ENCODE peak calls at places on chromosomes 12 and 14, in six cellular contexts. W is heart left ventricle, C is ascending aorta, U is right cardiac atrium, A is AG09319, Z is head of caudate nucleus. K is an unnamed sample.

GRCh38 chr12:6084261-6084968 is 40.1 kb downstream of the VWF start:
- DNase-seq in W (no peak), C (no peak), Z (no peak), U (no peak), A (no peak), K (peak)

GRCh38 chr14:50062438-50063039 is 53.8 kb downstream of the VCPKMT start:
- DNase-seq in Z (no peak), A (no peak), W (no peak), C (peak), U (no peak), K (peak)

GRCh38 chr12:128861226-128862016 is 8.1 kb downstream of the GLT1D1 start:
- DNase-seq in W (no peak), C (no peak), U (no peak), Z (no peak), A (no peak), K (no peak)

GRCh38 chr14:91258021-91258618 is 13.6 kb upstream of the GPR68 start:
- DNase-seq in A (no peak), W (no peak), U (peak), C (no peak), Z (no peak), K (no peak)

GRCh38 chr14:71651228-71651627 is 281.0 kb upstream of the RGS6 start:
- DNase-seq in A (peak), W (no peak), C (peak), Z (no peak), U (no peak), K (peak)

GRCh38 chr12:12776261-12776660 is 9.2 kb upstream of the APOLD1 start:
- DNase-seq in A (no peak), C (no peak), U (no peak), W (no peak), Z (no peak), K (no peak)

GRCh38 chr14:97994020-97994531 is 1196.9 kb downstream of the VRK1 start:
- DNase-seq in A (no peak), C (no peak), W (no peak), Z (no peak), U (no peak), K (no peak)

GRCh38 chr14:75627406-75627805 is 33.3 kb downstream of the ERG28 start:
- DNase-seq in U (no peak), W (no peak), A (no peak), Z (no peak), C (no peak), K (no peak)

GRCh38 chr12:42776396-42776795 is 186.8 kb upstream of the PRICKLE1 start:
- DNase-seq in C (no peak), U (no peak), W (no peak), Z (no peak), A (no peak), K (no peak)

GRCh38 chr12:99029502-99030271 is 384.6 kb downstream of the APAF1 start:
- DNase-seq in C (no peak), Z (no peak), W (no peak), U (no peak), A (no peak), K (no peak)

GRCh38 chr12:89825591-89826449 is 117.2 kb upstream of the ATP2B1 start:
- DNase-seq in W (no peak), Z (no peak), U (no peak), A (no peak), C (no peak), K (peak)

GRCh38 chr14:104682107-104682593 is 7.3 kb upstream of the INF2 start:
- DNase-seq in U (peak), Z (peak), W (peak), A (no peak), C (peak), K (no peak)

GRCh38 chr12:115096673-115097349 is 412.8 kb upstream of the TBX3 start:
- DNase-seq in C (no peak), A (peak), W (peak), U (no peak), Z (no peak), K (peak)